ENCODE peak calls at places on chromosomes 5 and 9, in seven cellular contexts. A is BJ, D is A172, I is mesothelial cell of epicardium, Y is NCI-H748 treated with DMSO at 0.1 percent for 48 hours, S is NCI-H2081 treated with DMSO at 0.1 percent for 48 hours, O is HFFc6. X is an unnamed sample.

GRCh38 chr5:51373880-51374523 is 9.2 kb upstream of the ISL1 start:
- DNase-seq in Y (no peak), A (no peak), D (no peak), O (no peak), I (no peak), S (no peak), X (no peak)

GRCh38 chr9:120935383-120935857 is 8.8 kb upstream of the TRAF1 start:
- DNase-seq in Y (no peak), S (peak), A (peak), O (peak), D (peak), I (peak), X (peak)

GRCh38 chr5:109105631-109106267 is 304.0 kb downstream of the PJA2 start:
- DNase-seq in S (no peak), O (peak), I (no peak), A (peak), D (peak), Y (no peak), X (peak)

GRCh38 chr5:142542906-142543305 is 143.0 kb downstream of the FGF1 start:
- DNase-seq in O (peak), A (no peak), D (no peak), Y (no peak), S (no peak), I (no peak), X (peak)

GRCh38 chr9:35811364-35812024 is 568 bp downstream of the SPAG8 start:
- DNase-seq in A (no peak), O (no peak), Y (no peak), S (no peak), D (no peak), I (no peak), X (no peak)

GRCh38 chr5:64147849-64148441 is 17.7 kb upstream of the RNF180 start:
- DNase-seq in Y (peak), S (no peak), O (peak), I (peak), A (no peak), D (peak), X (no peak)

GRCh38 chr9:1366300-1366699 is 316.1 kb downstream of the DMRT2 start:
- DNase-seq in O (no peak), A (no peak), D (no peak), Y (no peak), I (no peak), S (no peak), X (no peak)

GRCh38 chr5:145189786-145190185 is 645.4 kb downstream of the PRELID2 start:
- DNase-seq in A (no peak), I (no peak), D (no peak), O (peak), Y (no peak), S (no peak), X (no peak)

GRCh38 chr9:115250646-115251045 is 132.7 kb upstream of the TNC start:
- DNase-seq in I (no peak), S (no peak), A (peak), Y (no peak), D (peak), O (peak), X (peak)

GRCh38 chr5:103094737-103095136 is 25.2 kb downstream of the GIN1 start:
- DNase-seq in D (no peak), I (no peak), A (no peak), S (no peak), Y (no peak), O (no peak), X (no peak)

GRCh38 chr9:133509179-133510083 is 15.3 kb downstream of the MYMK start:
- DNase-seq in S (peak), A (no peak), Y (peak), O (no peak), D (no peak), I (peak), X (no peak)

GRCh38 chr5:106454050-106454449 is 1216.7 kb downstream of the EFNA5 start:
- DNase-seq in O (no peak), D (no peak), A (no peak), I (no peak), S (no peak), Y (no peak), X (no peak)

GRCh38 chr5:131769337-131769736 is 27.5 kb downstream of the FNIP1 start:
- DNase-seq in I (no peak), D (no peak), A (no peak), O (no peak), S (no peak), Y (no peak), X (no peak)

GRCh38 chr5:124744170-124744911 is 2.1 kb downstream of the ZNF608 start:
- DNase-seq in D (no peak), Y (peak), I (no peak), S (no peak), A (no peak), O (no peak), X (no peak)

GRCh38 chr9:127637322-127637847 is 25.3 kb downstream of the STXBP1 start:
- DNase-seq in Y (no peak), D (peak), S (no peak), I (no peak), A (peak), O (peak), X (peak)

GRCh38 chr9:77038281-77039036 is 19.0 kb downstream of the FOXB2 start:
- DNase-seq in Y (peak), O (no peak), D (no peak), A (no peak), S (no peak), I (no peak), X (no peak)

GRCh38 chr5:106584268-106584667 is 1086.5 kb downstream of the EFNA5 start:
- DNase-seq in A (no peak), D (no peak), S (no peak), O (no peak), I (no peak), Y (no peak), X (no peak)

GRCh38 chr9:129270903-129271431 is 92.9 kb upstream of the IER5L start:
- DNase-seq in I (no peak), A (peak), S (no peak), O (peak), Y (no peak), D (peak), X (peak)

GRCh38 chr5:143652104-143652700 is 159.8 kb upstream of the HMHB1 start:
- DNase-seq in O (no peak), D (no peak), S (no peak), A (no peak), Y (peak), I (no peak), X (no peak)

GRCh38 chr9:14315754-14316573 is 2.0 kb upstream of the NFIB start:
- DNase-seq in D (no peak), I (peak), Y (no peak), O (no peak), A (no peak), S (no peak), X (no peak)

GRCh38 chr5:170623576-170624181 is 119.9 kb downstream of the KCNIP1 start:
- DNase-seq in D (peak), I (peak), A (no peak), Y (no peak), S (no peak), O (peak), X (peak)

GRCh38 chr9:3526903-3527652 is 1.3 kb upstream of the RFX3 start:
- DNase-seq in D (peak), I (peak), S (no peak), A (no peak), O (no peak), Y (peak), X (no peak)

GRCh38 chr9:125970340-125970739 is 223.2 kb downstream of the PBX3 start:
- DNase-seq in S (no peak), A (no peak), I (no peak), Y (no peak), D (no peak), O (no peak), X (no peak)

GRCh38 chr9:108618906-108619550 is 236.8 kb downstream of the ACTL7B start:
- DNase-seq in I (no peak), D (peak), A (no peak), Y (no peak), O (no peak), S (no peak), X (no peak)

GRCh38 chr5:65072836-65073620 is 304.3 kb downstream of the CWC27 start:
- DNase-seq in D (no peak), S (no peak), Y (no peak), I (no peak), A (no peak), O (no peak), X (no peak)

GRCh38 chr9:133635098-133635497 is 1.1 kb upstream of the DBH start:
- DNase-seq in O (no peak), A (no peak), I (no peak), Y (no peak), D (no peak), S (no peak), X (no peak)

GRCh38 chr5:82661933-82662332 is 383.8 kb upstream of the RPS23 start:
- DNase-seq in A (no peak), D (no peak), O (no peak), I (no peak), Y (no peak), S (no peak), X (no peak)

GRCh38 chr5:97476852-97477534 is 293.9 kb upstream of the RIOK2 start:
- DNase-seq in Y (no peak), S (no peak), A (no peak), D (no peak), I (no peak), O (no peak), X (no peak)

GRCh38 chr5:167652690-167653089 is 638.8 kb upstream of the WWC1 start:
- DNase-seq in Y (no peak), D (peak), I (no peak), O (no peak), A (no peak), S (no peak), X (no peak)

GRCh38 chr5:55226934-55227737 is at the start of gene MCIDAS:
- DNase-seq in O (no peak), Y (peak), S (no peak), I (peak), A (no peak), D (peak), X (no peak)

GRCh38 chr5:6039111-6039510 is 339.2 kb downstream of the MED10 start:
- DNase-seq in S (no peak), I (no peak), D (no peak), A (no peak), O (no peak), Y (no peak), X (no peak)

GRCh38 chr9:113011911-113012381 is at the start of gene ZNF883:
- DNase-seq in D (no peak), Y (peak), A (peak), I (peak), S (peak), O (peak), X (peak)

GRCh38 chr9:121649476-121650219 is 1.8 kb upstream of the DAB2IP start:
- DNase-seq in D (no peak), A (no peak), S (no peak), O (no peak), I (no peak), Y (no peak), X (no peak)

GRCh38 chr5:178467261-178468195 is 122.7 kb downstream of the COL23A1 start:
- DNase-seq in D (no peak), S (no peak), I (no peak), O (no peak), A (peak), Y (no peak), X (no peak)